ENCODE peak calls at places on chromosomes 11 and 22, in five cellular contexts. L, U, Y, W and N are unnamed samples.

GRCh38 chr11:130817608-130817944 is 98.7 kb downstream of the SNX19 start:
- DNase-seq in L (no peak), U (no peak), Y (no peak), W (no peak), N (no peak)

GRCh38 chr11:14927146-14927545 is 35.1 kb upstream of the CYP2R1 start:
- DNase-seq in L (no peak), U (no peak), Y (no peak), W (no peak), N (no peak)

GRCh38 chr11:78299000-78299712 is 110.4 kb downstream of the USP35 start:
- DNase-seq in L (no peak), U (no peak), Y (no peak), W (no peak), N (no peak)

GRCh38 chr11:65468874-65469333 is 29.9 kb upstream of the MALAT1 start:
- DNase-seq in L (no peak), U (peak), Y (peak), W (peak), N (peak)

GRCh38 chr11:75338516-75339218 is 12.8 kb downstream of the ARRB1 start:
- DNase-seq in L (no peak), U (no peak), Y (no peak), W (no peak), N (peak)

GRCh38 chr11:29022676-29023075 is 914.5 kb downstream of the METTL15 start:
- DNase-seq in L (no peak), U (no peak), Y (no peak), W (no peak), N (no peak)

GRCh38 chr11:82980292-82980691 is 78.8 kb downstream of the DDIAS start:
- DNase-seq in L (no peak), U (no peak), Y (no peak), W (no peak), N (no peak)

GRCh38 chr11:13717331-13717730 is 48.9 kb downstream of the FAR1 start:
- DNase-seq in L (no peak), U (no peak), Y (no peak), W (peak), N (no peak)

GRCh38 chr11:100810666-100811065 is 123.6 kb downstream of the ARHGAP42 start:
- DNase-seq in L (no peak), U (no peak), Y (no peak), W (no peak), N (no peak)

GRCh38 chr11:46491661-46492331 is 100.2 kb upstream of the CHRM4 start:
- DNase-seq in L (no peak), U (no peak), Y (no peak), W (no peak), N (no peak)

GRCh38 chr22:45009881-45010531 is at the start of gene PHF21B:
- DNase-seq in L (no peak), U (peak), Y (no peak), W (peak), N (peak)

GRCh38 chr11:131375421-131375820 is 5.0 kb downstream of the NTM start:
- DNase-seq in L (no peak), U (no peak), Y (no peak), W (no peak), N (no peak)

DNA sequence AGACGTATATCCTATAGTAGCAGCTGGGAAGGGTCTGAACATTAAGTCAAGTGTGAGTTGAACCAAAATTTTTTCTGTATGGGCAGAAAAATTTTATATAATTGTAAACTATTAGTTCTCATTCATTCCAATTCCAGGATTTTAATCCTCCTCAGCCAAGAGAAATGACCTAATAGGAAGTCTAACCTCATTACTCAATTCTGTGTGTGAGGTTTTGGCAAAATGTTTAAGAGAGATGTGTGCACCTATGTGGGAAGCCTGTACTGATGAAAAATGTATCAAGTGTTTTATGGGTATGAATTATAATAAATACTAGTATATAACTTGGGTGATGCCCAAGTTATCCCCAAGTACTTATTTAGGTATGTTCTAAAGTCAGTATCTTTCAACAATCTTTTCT is 311.6 kb upstream of the PITPNB start:
- DNase-seq in L (no peak), U (no peak), Y (no peak), W (no peak), N (no peak)
- TF ChIP-seq FOXM1 in L (no peak), U (no peak), Y (no peak), W (no peak), N (no peak)

DNA sequence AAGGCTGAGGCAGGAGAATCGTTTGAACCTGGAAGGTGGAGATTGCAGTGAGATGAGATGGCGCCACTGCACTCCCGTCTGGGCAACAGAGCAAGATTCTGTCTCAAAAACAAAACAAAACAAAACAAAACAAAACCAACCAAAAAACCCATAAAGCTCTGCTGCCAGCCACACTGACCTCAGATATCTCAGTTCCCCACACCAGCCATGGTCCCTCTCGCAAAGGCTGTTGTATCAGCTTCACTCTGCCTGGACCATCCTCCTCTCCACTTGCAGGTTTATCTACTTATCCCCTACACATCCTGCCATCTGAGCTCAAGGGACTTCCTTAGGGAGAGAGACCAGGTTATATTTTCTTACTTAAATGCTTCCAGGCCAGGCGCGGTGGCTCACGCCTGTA is 11.1 kb downstream of the BACE1-AS start:
- DNase-seq in L (no peak), U (no peak), Y (no peak), W (no peak), N (no peak)
- TF ChIP-seq FOXM1 in L (no peak), U (no peak), Y (no peak), W (no peak), N (no peak)

GRCh38 chr11:44068180-44068579 is 2.1 kb downstream of the ACCS start:
- DNase-seq in L (no peak), U (no peak), Y (no peak), W (no peak), N (no peak)

GRCh38 chr11:44065851-44066731 is at the start of gene ACCS:
- DNase-seq in L (peak), U (peak), Y (peak), W (peak), N (peak)

GRCh38 chr11:44067266-44067665 is 1.2 kb downstream of the ACCS start:
- DNase-seq in L (no peak), U (no peak), Y (no peak), W (peak), N (no peak)

GRCh38 chr11:44065161-44065571 is 904 bp upstream of the ACCS start:
- DNase-seq in L (no peak), U (no peak), Y (no peak), W (no peak), N (no peak)

DNA sequence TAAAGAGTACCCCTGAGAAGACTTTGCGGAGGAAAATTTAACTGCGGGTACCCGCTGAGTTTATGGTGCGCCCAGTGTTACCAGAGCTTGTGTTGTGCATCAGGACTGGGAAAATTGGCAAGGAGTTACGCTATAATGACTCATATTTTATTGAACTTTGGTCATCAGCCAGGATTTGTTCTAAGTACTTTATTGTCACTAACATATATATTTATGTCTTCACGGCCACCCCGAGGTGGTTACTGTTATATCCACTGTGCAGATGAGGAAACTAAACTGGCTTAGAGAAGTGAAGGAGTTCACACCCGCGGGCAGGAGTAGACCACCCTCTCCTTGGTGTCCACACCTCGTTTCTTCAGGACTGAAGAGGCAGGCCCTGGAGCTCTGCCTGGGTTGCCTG is 662 bp downstream of the ACCS start:
- DNase-seq in L (no peak), U (peak), Y (no peak), W (peak), N (peak)
- TF ChIP-seq FOXM1 in L (no peak), U (no peak), Y (no peak), W (no peak), N (no peak)

GRCh38 chr11:21723681-21724080 is 469.2 kb upstream of the ANO5 start:
- DNase-seq in L (no peak), U (no peak), Y (no peak), W (no peak), N (peak)
- TF ChIP-seq FOXM1 in L (no peak), U (no peak), Y (no peak), W (no peak), N (no peak)

GRCh38 chr22:47610281-47610680 is 847.8 kb downstream of the TBC1D22A start:
- DNase-seq in L (no peak), U (no peak), Y (no peak), W (no peak), N (no peak)

GRCh38 chr22:47609653-47610052 is 847.2 kb downstream of the TBC1D22A start:
- DNase-seq in L (no peak), U (no peak), Y (no peak), W (no peak), N (no peak)

GRCh38 chr22:47612136-47612910 is 849.9 kb downstream of the TBC1D22A start:
- DNase-seq in L (no peak), U (no peak), Y (no peak), W (no peak), N (no peak)

GRCh38 chr22:47608421-47608820 is 846.0 kb downstream of the TBC1D22A start:
- DNase-seq in L (no peak), U (no peak), Y (no peak), W (no peak), N (no peak)

GRCh38 chr22:47610766-47611165 is 848.3 kb downstream of the TBC1D22A start:
- DNase-seq in L (no peak), U (no peak), Y (no peak), W (no peak), N (no peak)
- TF ChIP-seq FOXM1 in L (no peak), U (no peak), Y (no peak), W (no peak), N (no peak)

DNA sequence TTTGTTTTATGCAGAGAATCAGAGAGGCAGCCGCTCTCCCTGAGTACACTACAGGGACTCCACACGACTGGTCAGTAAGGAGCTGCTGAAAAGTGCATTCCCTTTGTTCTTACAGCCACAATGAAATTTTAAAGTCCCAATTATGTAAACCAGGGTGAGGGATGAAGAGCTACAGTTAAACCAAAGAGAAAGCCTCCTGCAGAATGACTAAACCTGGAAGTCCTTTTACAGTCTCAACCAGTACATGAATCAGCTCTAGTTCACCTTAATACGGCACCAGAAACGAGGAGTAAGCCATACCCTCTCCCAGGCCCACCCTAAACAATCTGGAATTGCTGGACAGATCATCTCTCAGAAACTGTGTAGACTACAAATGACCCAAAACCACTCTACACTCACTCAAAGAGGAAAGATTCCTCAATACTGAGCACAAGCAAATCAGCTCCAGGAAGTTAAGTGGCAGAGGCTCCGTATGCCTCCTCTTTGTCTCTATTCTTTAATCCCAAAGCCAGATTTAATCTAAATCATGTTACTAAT is 113.1 kb downstream of the RBFOX2 start:
- DNase-seq in L (no peak), U (no peak), Y (no peak), W (no peak), N (no peak)
- TF ChIP-seq FOXM1 in L (no peak), U (no peak), Y (no peak), W (no peak), N (no peak)

GRCh38 chr11:109197656-109198055 is 224.3 kb upstream of the C11orf87 start:
- DNase-seq in L (no peak), U (no peak), Y (no peak), W (no peak), N (no peak)
- TF ChIP-seq FOXM1 in L (no peak), U (no peak), Y (no peak), W (no peak), N (no peak)

GRCh38 chr11:2929880-2930704 is 872 bp upstream of the PHLDA2 start:
- DNase-seq in L (peak), U (peak), Y (peak), W (peak), N (peak)

GRCh38 chr11:2929511-2929879 is 275 bp upstream of the PHLDA2 start:
- DNase-seq in L (no peak), U (no peak), Y (no peak), W (peak), N (peak)

GRCh38 chr11:2931416-2931746 is 2.2 kb upstream of the PHLDA2 start:
- DNase-seq in L (no peak), U (no peak), Y (no peak), W (no peak), N (peak)

GRCh38 chr11:2931771-2932738 is 2.8 kb upstream of the PHLDA2 start:
- DNase-seq in L (no peak), U (no peak), Y (no peak), W (no peak), N (peak)

GRCh38 chr11:2930705-2931415 is 1.6 kb upstream of the PHLDA2 start:
- DNase-seq in L (peak), U (peak), Y (peak), W (peak), N (peak)
- TF ChIP-seq FOXM1 in L (no peak), U (no peak), Y (no peak), W (no peak), N (no peak)

GRCh38 chr22:42887523-42888507 is 30.7 kb upstream of the ARFGAP3 start:
- DNase-seq in L (no peak), U (no peak), Y (no peak), W (no peak), N (no peak)
- TF ChIP-seq FOXM1 in L (no peak), U (no peak), Y (no peak), W (no peak), N (no peak)